ENCODE peak calls at places on chromosomes 3 and 15, in six cellular contexts. N is right lobe of liver, L is fibroblast of mammary gland, S is esophagus squamous epithelium, Y is cardiac muscle cell, V is AG09309. D is an unnamed sample.
A peak's percentile ranks its signal among the peaks of the same experiment; 100 is the strongest.

GRCh38 chr15:31197497-31198414 is 96.2 kb upstream of the TRPM1 start:
- DNase-seq in N (peak; percentile 63), L (peak; percentile 29), S (no peak), Y (peak; percentile 39), V (no peak), D (peak; percentile 83)

GRCh38 chr15:38127306-38127731 is 125.3 kb upstream of the SPRED1 start:
- DNase-seq in N (no peak), L (no peak), S (no peak), Y (no peak), V (no peak), D (no peak)

GRCh38 chr3:183555541-183556081 is at the start of gene KLHL6:
- DNase-seq in N (peak; percentile 58), L (no peak), S (no peak), Y (no peak), V (no peak), D (peak; percentile 89)

GRCh38 chr15:45132844-45133560 is 3.2 kb downstream of the DUOX1 start:
- DNase-seq in N (no peak), L (no peak), S (no peak), Y (no peak), V (no peak), D (no peak)

GRCh38 chr3:56404884-56405283 is 63.4 kb downstream of the ERC2 start:
- DNase-seq in N (no peak), L (no peak), S (no peak), Y (no peak), V (no peak), D (no peak)

GRCh38 chr3:25725810-25726209 is 57.4 kb downstream of the NGLY1 start:
- DNase-seq in N (no peak), L (no peak), S (no peak), Y (no peak), V (no peak), D (no peak)

GRCh38 chr3:117409701-117410459 is 700.3 kb downstream of the TUSC7 start:
- DNase-seq in N (no peak), L (peak; percentile 51), S (no peak), Y (no peak), V (no peak), D (no peak)

GRCh38 chr3:72678892-72679291 is 169.4 kb downstream of the SHQ1 start:
- DNase-seq in N (no peak), L (no peak), S (no peak), Y (no peak), V (no peak), D (peak; percentile 42)

GRCh38 chr3:156792945-156793344 is 33.2 kb upstream of the LEKR1 start:
- DNase-seq in N (no peak), L (peak; percentile 53), S (no peak), Y (no peak), V (no peak), D (peak; percentile 35)

GRCh38 chr15:67782592-67782991 is 42.7 kb upstream of the SKOR1 start:
- DNase-seq in N (no peak), L (no peak), S (no peak), Y (no peak), V (no peak), D (no peak)

GRCh38 chr15:101325263-101326025 is 30.4 kb upstream of the SNRPA1 start:
- DNase-seq in N (peak; percentile 75), L (no peak), S (no peak), Y (no peak), V (no peak), D (no peak)

GRCh38 chr15:38642689-38643270 is 78.2 kb upstream of the RASGRP1 start:
- DNase-seq in N (no peak), L (no peak), S (no peak), Y (no peak), V (no peak), D (peak; percentile 28)

GRCh38 chr15:52171386-52171785 is 19.8 kb downstream of the GNB5 start:
- DNase-seq in N (no peak), L (peak; percentile 17), S (no peak), Y (no peak), V (no peak), D (no peak)

GRCh38 chr3:15798533-15799245 is 910 bp upstream of the ANKRD28 start:
- DNase-seq in N (no peak), L (no peak), S (no peak), Y (no peak), V (no peak), D (no peak)

GRCh38 chr15:58243083-58243482 is 104.9 kb downstream of the AQP9 start:
- DNase-seq in N (no peak), L (no peak), S (no peak), Y (no peak), V (no peak), D (no peak)

GRCh38 chr3:125061170-125061569 is 5.4 kb upstream of the HEG1 start:
- DNase-seq in N (no peak), L (peak; percentile 94), S (no peak), Y (peak; percentile 51), V (no peak), D (no peak)

GRCh38 chr3:151630938-151631417 is 102.7 kb upstream of the AADACL2 start:
- DNase-seq in N (no peak), L (peak; percentile 70), S (no peak), Y (peak; percentile 2), V (peak; percentile 8), D (no peak)

GRCh38 chr3:64484289-64484992 is 203.4 kb downstream of the ADAMTS9 start:
- DNase-seq in N (peak; percentile 75), L (peak; percentile 82), S (peak; percentile 6), Y (peak; percentile 85), V (no peak), D (peak; percentile 79)

GRCh38 chr3:29279830-29280229 is 1.0 kb upstream of the RBMS3 start:
- DNase-seq in N (no peak), L (peak; percentile 51), S (no peak), Y (peak; percentile 1), V (no peak), D (no peak)

GRCh38 chr15:53586815-53587214 is 172.6 kb downstream of the WDR72 start:
- DNase-seq in N (peak; percentile 29), L (peak; percentile 5), S (no peak), Y (peak; percentile 60), V (no peak), D (peak; percentile 37)

GRCh38 chr15:29711531-29711930 is 110.7 kb downstream of the TJP1 start:
- DNase-seq in N (no peak), L (no peak), S (no peak), Y (no peak), V (no peak), D (no peak)
- H3K4me3 ChIP-seq in N (no peak overlapping the region), L (no peak overlapping the region), S (no peak overlapping the region), Y (no peak overlapping the region), V (no peak overlapping the region), D (no peak overlapping the region)

GRCh38 chr15:77543159-77543882 is 89.4 kb downstream of the LINGO1 start:
- DNase-seq in N (peak; percentile 86), L (peak; percentile 79), S (peak; percentile 24), Y (peak; percentile 93), V (peak; percentile 46), D (peak; percentile 85)
- TF ChIP-seq CTCF in N (peak; percentile 97), L (peak; percentile 88), S (peak; percentile 98), Y (peak; percentile 95), V (peak; percentile 99), D (peak; percentile 95)

DNA sequence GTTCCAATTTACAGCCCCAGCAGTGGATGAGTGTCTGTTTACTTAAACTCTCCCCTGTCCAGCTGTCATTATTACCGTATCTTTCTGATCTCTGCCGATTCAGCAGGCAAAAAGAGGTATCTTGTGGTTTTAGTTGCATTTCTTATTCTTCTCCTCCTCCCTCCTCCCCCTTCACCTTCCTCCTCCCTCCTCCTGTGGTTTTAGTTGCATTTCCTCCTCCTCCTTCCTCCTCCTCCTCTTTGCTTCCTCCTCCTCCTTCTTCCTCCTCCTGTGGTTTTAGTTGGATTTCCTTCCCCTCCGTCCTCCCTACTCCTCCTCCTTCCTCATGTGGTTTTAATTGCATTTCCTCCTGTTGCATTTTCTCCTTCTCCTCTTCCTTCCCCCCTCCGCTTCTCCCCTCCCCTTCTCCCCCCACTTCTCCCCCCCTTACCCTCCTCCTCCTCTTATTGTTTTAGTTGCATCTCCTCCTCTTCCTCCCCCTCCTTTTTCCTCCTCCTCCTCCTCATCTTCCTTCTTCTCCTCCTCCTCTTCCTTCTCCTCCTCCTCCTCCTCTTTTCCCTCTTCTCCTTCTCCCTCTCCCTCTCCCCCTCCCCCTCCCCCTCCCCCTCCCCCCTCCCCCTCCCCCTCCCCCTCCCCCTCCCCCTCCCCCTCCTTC is 25.3 kb upstream of the VPS33B start:
- DNase-seq in N (no peak), L (peak; percentile 32), S (no peak), Y (no peak), V (no peak), D (no peak)
- H3K4me3 ChIP-seq in N (no peak overlapping the region), L (no peak overlapping the region), S (no peak overlapping the region), Y (no peak overlapping the region), V (no peak overlapping the region), D (no peak overlapping the region)

DNA sequence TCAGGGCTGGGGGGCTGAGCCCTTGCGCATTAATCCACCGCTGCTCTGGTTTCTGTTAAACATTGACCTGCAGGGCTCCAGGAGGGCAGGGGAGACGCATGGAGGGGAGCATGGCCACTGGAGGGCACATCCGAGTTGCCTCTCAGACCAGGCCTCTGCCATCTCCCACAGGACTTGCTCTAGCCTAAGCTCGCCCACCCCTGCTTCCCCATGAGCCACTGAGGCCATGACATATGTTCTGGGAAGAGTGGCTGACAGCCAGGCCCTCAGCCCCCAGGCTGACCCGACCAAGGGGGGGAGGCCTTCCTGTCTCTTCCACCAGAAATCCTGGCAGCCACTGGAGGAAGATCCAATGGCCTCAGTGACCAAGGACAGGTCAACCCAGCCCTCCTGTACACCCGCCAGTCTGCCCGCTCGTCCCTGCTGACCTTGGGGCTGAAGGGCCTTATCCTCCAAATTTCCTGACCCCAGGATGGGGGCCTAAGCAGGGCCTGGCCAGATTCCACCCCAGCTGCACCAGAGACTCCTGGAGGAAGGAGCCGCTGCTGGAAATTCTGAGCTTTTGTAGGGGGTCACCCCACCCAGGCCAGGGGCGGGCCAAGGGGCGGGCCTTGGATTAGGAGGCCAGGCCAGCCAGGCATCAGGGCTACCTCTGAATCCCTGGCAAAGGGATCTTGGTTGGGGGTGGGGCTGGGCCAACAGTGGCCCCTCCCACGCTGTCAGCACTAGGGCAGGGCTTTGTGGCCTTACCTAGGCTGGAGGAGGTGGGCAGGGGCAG is at the start of gene HYAL1:
- DNase-seq in N (peak; percentile 93), L (peak; percentile 45), S (no peak), Y (peak; percentile 60), V (no peak), D (peak; percentile 7)
- TF ChIP-seq CTCF in N (peak; percentile 39), L (peak; percentile 11), S (no peak), Y (peak; percentile 16), V (no peak), D (no peak)

GRCh38 chr3:147422226-147422933 is 13.2 kb downstream of the ZIC1 start:
- DNase-seq in N (no peak), L (no peak), S (no peak), Y (no peak), V (no peak), D (no peak)
- H3K4me3 ChIP-seq in N (no peak overlapping the region), L (no peak overlapping the region), S (no peak overlapping the region), Y (no peak overlapping the region), V (no peak overlapping the region), D (no peak overlapping the region)